ENCODE peak calls at places on chromosomes 16 and 17, in eight cellular contexts. L, I, A, E, H, K, J and B are unnamed samples.

GRCh38 chr17:65466547-65466946 is 94.9 kb downstream of the AXIN2 start:
- DNase-seq in L (no peak), I (no peak), A (no peak), E (no peak), H (no peak), K (no peak), J (no peak), B (no peak)

GRCh38 chr16:79902351-79902750 is 301.8 kb upstream of the MAF start:
- DNase-seq in L (no peak), I (no peak), A (no peak), E (no peak), H (no peak), K (no peak), J (no peak), B (no peak)

GRCh38 chr16:7150230-7150629 is 182.4 kb upstream of the RBFOX1 start:
- DNase-seq in L (no peak), I (no peak), A (no peak), E (no peak), H (no peak), K (no peak), J (no peak), B (no peak)

GRCh38 chr16:46762583-46762982 is 14.4 kb upstream of the MYLK3 start:
- DNase-seq in L (no peak), I (peak; percentile 39), A (no peak), E (no peak), H (no peak), K (no peak), J (no peak), B (no peak)

GRCh38 chr17:42286411-42287295 is 1.6 kb upstream of the STAT5A start:
- DNase-seq in L (no peak), I (peak; percentile 64), A (no peak), E (no peak), H (no peak), K (no peak), J (no peak), B (no peak)

GRCh38 chr17:77688369-77688768 is 270.1 kb upstream of the TNRC6C start:
- DNase-seq in L (no peak), I (no peak), A (no peak), E (no peak), H (no peak), K (no peak), J (no peak), B (no peak)

GRCh38 chr17:6551909-6552768 is 4.2 kb downstream of the PITPNM3 start:
- DNase-seq in L (no peak), I (no peak), A (no peak), E (no peak), H (no peak), K (peak; percentile 15), J (peak; percentile 87), B (no peak)

GRCh38 chr17:59796785-59797205 is 89.3 kb downstream of the VMP1 start:
- DNase-seq in L (no peak), I (no peak), A (no peak), E (no peak), H (no peak), K (no peak), J (no peak), B (no peak)

GRCh38 chr16:87581867-87582220 is 20.5 kb upstream of the JPH3 start:
- DNase-seq in L (no peak), I (no peak), A (no peak), E (no peak), H (peak; percentile 98), K (peak; percentile 32), J (peak; percentile 63), B (no peak)

GRCh38 chr16:74455213-74455612 is 33.9 kb upstream of the CLEC18B start:
- DNase-seq in L (no peak), I (no peak), A (no peak), E (no peak), H (peak; percentile 28), K (no peak), J (no peak), B (no peak)

GRCh38 chr17:27466376-27466747 is 10.1 kb downstream of the KSR1 start:
- DNase-seq in L (no peak), I (no peak), A (no peak), E (no peak), H (no peak), K (no peak), J (no peak), B (no peak)

GRCh38 chr17:14318109-14318905 is 17.4 kb downstream of the HS3ST3B1 start:
- DNase-seq in L (no peak), I (no peak), A (no peak), E (no peak), H (no peak), K (no peak), J (no peak), B (no peak)

GRCh38 chr17:36934144-36934758 is 3.0 kb upstream of the LHX1 start:
- DNase-seq in L (no peak), I (no peak), A (no peak), E (peak; percentile 46), H (no peak), K (no peak), J (no peak), B (no peak)

GRCh38 chr17:77468897-77469296 is 328.1 kb downstream of the SEC14L1 start:
- DNase-seq in L (no peak), I (no peak), A (no peak), E (no peak), H (no peak), K (no peak), J (no peak), B (no peak)

GRCh38 chr17:46072998-46073397 is 73.9 kb downstream of the STH start:
- DNase-seq in L (no peak), I (no peak), A (no peak), E (no peak), H (peak; percentile 92), K (no peak), J (no peak), B (no peak)

GRCh38 chr16:68800257-68800875 is 43.0 kb upstream of the TANGO6 start:
- DNase-seq in L (peak; percentile 20), I (peak; percentile 85), A (peak; percentile 85), E (peak; percentile 79), H (peak; percentile 81), K (peak; percentile 32), J (peak; percentile 33), B (no peak)

GRCh38 chr17:18888766-18889290 is 30.9 kb downstream of the PRPSAP2 start:
- DNase-seq in L (no peak), I (no peak), A (no peak), E (no peak), H (no peak), K (no peak), J (no peak), B (no peak)

GRCh38 chr16:64977211-64977920 is 144.5 kb downstream of the CDH11 start:
- DNase-seq in L (no peak), I (no peak), A (no peak), E (no peak), H (peak; percentile 75), K (no peak), J (no peak), B (no peak)

GRCh38 chr17:596763-597644 is 117.6 kb downstream of the VPS53 start:
- DNase-seq in L (no peak), I (no peak), A (no peak), E (no peak), H (peak; percentile 56), K (no peak), J (no peak), B (no peak)

GRCh38 chr16:84832488-84833141 is 12.8 kb downstream of the CRISPLD2 start:
- DNase-seq in L (no peak), I (no peak), A (no peak), E (no peak), H (peak; percentile 100), K (peak; percentile 26), J (peak; percentile 92), B (no peak)

GRCh38 chr16:70349783-70350182 is 3.1 kb downstream of the DDX19A start:
- DNase-seq in L (no peak), I (no peak), A (no peak), E (no peak), H (no peak), K (no peak), J (no peak), B (no peak)

GRCh38 chr17:1947743-1948516 is 77.2 kb downstream of the RTN4RL1 start:
- DNase-seq in L (no peak), I (no peak), A (no peak), E (no peak), H (no peak), K (no peak), J (no peak), B (no peak)

GRCh38 chr16:35557731-35558130 is 2098.3 kb downstream of the TP53TG3F start:
- DNase-seq in L (no peak), I (no peak), A (no peak), E (no peak), H (no peak), K (no peak), J (no peak), B (no peak)

GRCh38 chr16:60641067-60641466 is 1395.2 kb downstream of the CDH8 start:
- DNase-seq in L (no peak), I (no peak), A (no peak), E (no peak), H (no peak), K (no peak), J (no peak), B (no peak)

GRCh38 chr16:59356144-59356543 is 622.0 kb upstream of the GOT2 start:
- DNase-seq in L (no peak), I (no peak), A (no peak), E (no peak), H (no peak), K (no peak), J (no peak), B (no peak)

GRCh38 chr17:2705888-2706795 is 5.4 kb downstream of the CLUH start:
- DNase-seq in L (no peak), I (no peak), A (no peak), E (peak; percentile 12), H (no peak), K (no peak), J (no peak), B (no peak)

GRCh38 chr17:63843387-63844292 is 1.2 kb upstream of the SMARCD2 start:
- DNase-seq in L (no peak), I (peak; percentile 38), A (peak; percentile 51), E (no peak), H (peak; percentile 92), K (peak; percentile 53), J (peak; percentile 75), B (peak; percentile 15)

GRCh38 chr16:6335072-6335471 is 997.6 kb upstream of the RBFOX1 start:
- DNase-seq in L (no peak), I (peak; percentile 3), A (no peak), E (peak; percentile 16), H (no peak), K (no peak), J (no peak), B (no peak)

GRCh38 chr17:63138713-63139112 is 172.7 kb downstream of the TANC2 start:
- DNase-seq in L (no peak), I (no peak), A (no peak), E (no peak), H (peak; percentile 58), K (no peak), J (no peak), B (no peak)

GRCh38 chr16:89170346-89171215 is 967 bp upstream of the CDH15 start:
- DNase-seq in L (no peak), I (peak; percentile 87), A (no peak), E (peak; percentile 92), H (no peak), K (peak; percentile 64), J (peak; percentile 82), B (no peak)

GRCh38 chr16:9286930-9287329 is 195.5 kb downstream of the HAPSTR1 start:
- DNase-seq in L (no peak), I (no peak), A (no peak), E (no peak), H (no peak), K (peak; percentile 29), J (peak; percentile 88), B (no peak)

GRCh38 chr17:42337442-42337841 is 49.1 kb downstream of the STAT5A start:
- DNase-seq in L (peak; percentile 61), I (peak; percentile 43), A (no peak), E (no peak), H (peak; percentile 99), K (no peak), J (no peak), B (no peak)

GRCh38 chr17:50013079-50013478 is 18.1 kb upstream of the DLX3 start:
- DNase-seq in L (no peak), I (no peak), A (no peak), E (no peak), H (no peak), K (no peak), J (no peak), B (no peak)

GRCh38 chr17:142876-143784 is 5.8 kb downstream of the SCGB1C2 start:
- DNase-seq in L (no peak), I (no peak), A (no peak), E (no peak), H (no peak), K (peak; percentile 4), J (peak; percentile 14), B (no peak)